ENCODE peak calls at places on chromosome 6, in four cellular contexts. B, Z, K and P are unnamed samples.

GRCh38 chr6:43113431-43114260 is 37.5 kb downstream of the PTK7 start:
- DNase-seq in B (no peak), Z (no peak), K (no peak), P (no peak)

GRCh38 chr6:43785904-43786303 is 15.9 kb downstream of the VEGFA start:
- DNase-seq in B (no peak), Z (no peak), K (no peak), P (no peak)

GRCh38 chr6:170487707-170488329 is 65.3 kb downstream of the PSMB1 start:
- DNase-seq in B (no peak), Z (no peak), K (no peak), P (no peak)

GRCh38 chr6:11631008-11631407 is 93.5 kb downstream of the TMEM170B start:
- DNase-seq in B (no peak), Z (no peak), K (no peak), P (no peak)

GRCh38 chr6:137794510-137795200 is 72.4 kb upstream of the TNFAIP3 start:
- DNase-seq in B (no peak), Z (no peak), K (no peak), P (no peak)

GRCh38 chr6:128204621-128205020 is 303.8 kb upstream of the THEMIS start:
- DNase-seq in B (peak), Z (no peak), K (no peak), P (no peak)

GRCh38 chr6:108800510-108800909 is 47.7 kb upstream of the ARMC2 start:
- DNase-seq in B (no peak), Z (no peak), K (no peak), P (peak)

GRCh38 chr6:37783831-37784584 is 35.5 kb upstream of the ZFAND3 start:
- DNase-seq in B (no peak), Z (peak), K (no peak), P (no peak)

GRCh38 chr6:36130672-36131516 is 581 bp downstream of the MAPK13 start:
- DNase-seq in B (no peak), Z (peak), K (peak), P (no peak)

GRCh38 chr6:6678185-6678671 is 89.7 kb downstream of the LY86 start:
- DNase-seq in B (peak), Z (no peak), K (no peak), P (no peak)

GRCh38 chr6:105363100-105363754 is 39.7 kb downstream of the PREP start:
- DNase-seq in B (peak), Z (no peak), K (no peak), P (no peak)

GRCh38 chr6:32933661-32934085 is 7.2 kb downstream of the HLA-DMB start:
- DNase-seq in B (peak), Z (peak), K (peak), P (peak)

GRCh38 chr6:112269165-112269564 is 14.8 kb upstream of the LAMA4 start:
- DNase-seq in B (peak), Z (no peak), K (no peak), P (no peak)

GRCh38 chr6:89146748-89147715 is 1.2 kb downstream of the PM20D2 start:
- DNase-seq in B (peak), Z (peak), K (peak), P (peak)

GRCh38 chr6:84779380-84779779 is 15.0 kb upstream of the TBX18 start:
- DNase-seq in B (no peak), Z (no peak), K (no peak), P (no peak)

GRCh38 chr6:157240059-157240959 is 83.0 kb downstream of the TMEM242 start:
- DNase-seq in B (peak), Z (no peak), K (peak), P (no peak)

GRCh38 chr6:140174509-140174908 is 800.1 kb upstream of the CITED2 start:
- DNase-seq in B (peak), Z (no peak), K (no peak), P (peak)

GRCh38 chr6:7138921-7139358 is 31.2 kb downstream of the RREB1 start:
- DNase-seq in B (no peak), Z (peak), K (peak), P (no peak)

GRCh38 chr6:169101036-169101805 is 152.4 kb downstream of the THBS2 start:
- DNase-seq in B (peak), Z (no peak), K (no peak), P (no peak)

GRCh38 chr6:47438481-47439347 is 38.9 kb upstream of the CD2AP start:
- DNase-seq in B (no peak), Z (peak), K (no peak), P (no peak)

GRCh38 chr6:91023529-91023928 is 436.7 kb upstream of the MAP3K7 start:
- DNase-seq in B (no peak), Z (no peak), K (no peak), P (no peak)

GRCh38 chr6:155240905-155241600 is 22.8 kb upstream of the CLDN20 start:
- DNase-seq in B (no peak), Z (no peak), K (no peak), P (no peak)

GRCh38 chr6:94071835-94072234 is 652.5 kb upstream of the EPHA7 start:
- DNase-seq in B (no peak), Z (no peak), K (no peak), P (no peak)

GRCh38 chr6:160430741-160431140 is 82.6 kb downstream of the SLC22A3 start:
- DNase-seq in B (no peak), Z (no peak), K (no peak), P (no peak)